ENCODE peak calls at places on chromosomes 1 and 21, in four cellular contexts. One of them, this sample, is unnamed.

GRCh38 chr1:119279441-119280415 is 88.9 kb upstream of the HAO2 start:
- DNase-seq in fibroblast of mammary gland: peak
- DNase-seq in lower lobe of right lung: no peak
- DNase-seq in HepG2: peak
- DNase-seq in this sample: peak

GRCh38 chr1:25246600-25247023 is 642 bp downstream of the RSRP1 start:
- DNase-seq in HepG2: no peak
- DNase-seq in lower lobe of right lung: no peak
- DNase-seq in fibroblast of mammary gland: no peak
- DNase-seq in this sample: no peak

GRCh38 chr1:67850611-67851075 is 17.4 kb upstream of the GNG12 start:
- DNase-seq in HepG2: no peak
- DNase-seq in lower lobe of right lung: peak
- DNase-seq in fibroblast of mammary gland: peak
- DNase-seq in this sample: peak

GRCh38 chr1:206578115-206578935 is 33.9 kb downstream of the EIF2D start:
- DNase-seq in fibroblast of mammary gland: peak
- DNase-seq in HepG2: no peak
- DNase-seq in lower lobe of right lung: no peak
- DNase-seq in this sample: no peak

GRCh38 chr1:54115520-54115919 is 37.3 kb downstream of the CDCP2 start:
- DNase-seq in HepG2: no peak
- DNase-seq in lower lobe of right lung: no peak
- DNase-seq in fibroblast of mammary gland: no peak
- DNase-seq in this sample: no peak

GRCh38 chr1:225928186-225929175 is 4.4 kb upstream of the PYCR2 start:
- DNase-seq in fibroblast of mammary gland: no peak
- DNase-seq in lower lobe of right lung: peak
- DNase-seq in HepG2: no peak
- DNase-seq in this sample: no peak

GRCh38 chr1:94734963-94735899 is 84.9 kb upstream of the SLC44A3 start:
- DNase-seq in HepG2: no peak
- DNase-seq in lower lobe of right lung: peak
- DNase-seq in fibroblast of mammary gland: peak
- DNase-seq in this sample: peak

GRCh38 chr1:185110145-185110544 is 46.6 kb downstream of the TRMT1L start:
- DNase-seq in fibroblast of mammary gland: no peak
- DNase-seq in HepG2: no peak
- DNase-seq in lower lobe of right lung: no peak
- DNase-seq in this sample: no peak

GRCh38 chr21:36511484-36512227 is 31.7 kb upstream of the CLDN14 start:
- DNase-seq in fibroblast of mammary gland: peak
- DNase-seq in lower lobe of right lung: no peak
- DNase-seq in HepG2: no peak
- DNase-seq in this sample: peak

GRCh38 chr1:96482615-96483014 is 239.0 kb upstream of the PTBP2 start:
- DNase-seq in fibroblast of mammary gland: no peak
- DNase-seq in lower lobe of right lung: no peak
- DNase-seq in HepG2: no peak
- DNase-seq in this sample: no peak

GRCh38 chr1:235527196-235527814 is 23.1 kb upstream of the B3GALNT2 start:
- DNase-seq in lower lobe of right lung: no peak
- DNase-seq in HepG2: no peak
- DNase-seq in fibroblast of mammary gland: no peak
- DNase-seq in this sample: no peak

GRCh38 chr1:235068155-235069121 is 60.2 kb downstream of the TOMM20 start:
- DNase-seq in fibroblast of mammary gland: peak
- DNase-seq in HepG2: peak
- DNase-seq in lower lobe of right lung: peak
- DNase-seq in this sample: peak

GRCh38 chr1:246139745-246140182 is 367.3 kb downstream of the SMYD3 start:
- DNase-seq in lower lobe of right lung: no peak
- DNase-seq in fibroblast of mammary gland: peak
- DNase-seq in HepG2: peak
- DNase-seq in this sample: peak

GRCh38 chr1:183163311-183163710 is 22.8 kb upstream of the LAMC2 start:
- DNase-seq in fibroblast of mammary gland: peak
- DNase-seq in HepG2: no peak
- DNase-seq in lower lobe of right lung: no peak
- DNase-seq in this sample: no peak

GRCh38 chr1:201562257-201562656 is 23.3 kb downstream of the NAV1 start:
- DNase-seq in fibroblast of mammary gland: peak
- DNase-seq in lower lobe of right lung: peak
- DNase-seq in HepG2: no peak
- DNase-seq in this sample: peak

GRCh38 chr21:38114717-38115333 is 142.0 kb upstream of the KCNJ15 start:
- DNase-seq in fibroblast of mammary gland: no peak
- DNase-seq in lower lobe of right lung: no peak
- DNase-seq in HepG2: no peak
- DNase-seq in this sample: no peak

GRCh38 chr1:248688527-248689298 is 13.9 kb downstream of the OR14I1 start:
- DNase-seq in lower lobe of right lung: no peak
- DNase-seq in fibroblast of mammary gland: no peak
- DNase-seq in HepG2: no peak
- DNase-seq in this sample: no peak

GRCh38 chr1:152397474-152397873 is 16.6 kb downstream of the CRNN start:
- DNase-seq in lower lobe of right lung: no peak
- DNase-seq in fibroblast of mammary gland: peak
- DNase-seq in HepG2: peak
- DNase-seq in this sample: no peak

GRCh38 chr1:224458296-224458695 is 23.7 kb upstream of the WDR26 start:
- DNase-seq in lower lobe of right lung: no peak
- DNase-seq in HepG2: no peak
- DNase-seq in fibroblast of mammary gland: no peak
- DNase-seq in this sample: no peak

GRCh38 chr1:147821883-147822282 is 61.5 kb upstream of the GJA5 start:
- DNase-seq in fibroblast of mammary gland: peak
- DNase-seq in HepG2: no peak
- DNase-seq in lower lobe of right lung: no peak
- DNase-seq in this sample: peak

GRCh38 chr1:88566615-88567387 is 117.3 kb upstream of the PKN2 start:
- DNase-seq in lower lobe of right lung: no peak
- DNase-seq in HepG2: no peak
- DNase-seq in fibroblast of mammary gland: no peak
- DNase-seq in this sample: no peak

GRCh38 chr21:28944296-28944695 is 48.4 kb downstream of the LTN1 start:
- DNase-seq in lower lobe of right lung: no peak
- DNase-seq in HepG2: peak
- DNase-seq in fibroblast of mammary gland: peak
- DNase-seq in this sample: peak

GRCh38 chr1:168991667-168992475 is 114.6 kb upstream of the ATP1B1 start:
- DNase-seq in lower lobe of right lung: no peak
- DNase-seq in fibroblast of mammary gland: no peak
- DNase-seq in HepG2: no peak
- DNase-seq in this sample: no peak

GRCh38 chr1:198529414-198529813 is 11.1 kb downstream of the ATP6V1G3 start:
- DNase-seq in lower lobe of right lung: no peak
- DNase-seq in fibroblast of mammary gland: peak
- DNase-seq in HepG2: no peak
- DNase-seq in this sample: peak

GRCh38 chr1:78225153-78225552 is 179.4 kb downstream of the GIPC2 start:
- DNase-seq in HepG2: no peak
- DNase-seq in lower lobe of right lung: no peak
- DNase-seq in fibroblast of mammary gland: peak
- DNase-seq in this sample: no peak

GRCh38 chr1:78833491-78833890 is 173.0 kb downstream of the ADGRL4 start:
- DNase-seq in lower lobe of right lung: no peak
- DNase-seq in HepG2: no peak
- DNase-seq in fibroblast of mammary gland: peak
- DNase-seq in this sample: peak

GRCh38 chr1:214882621-214883020 is 199.9 kb upstream of the KCNK2 start:
- DNase-seq in HepG2: no peak
- DNase-seq in lower lobe of right lung: no peak
- DNase-seq in fibroblast of mammary gland: no peak
- DNase-seq in this sample: no peak

GRCh38 chr21:39149882-39150281 is 33.4 kb downstream of the PSMG1 start:
- DNase-seq in fibroblast of mammary gland: no peak
- DNase-seq in HepG2: no peak
- DNase-seq in lower lobe of right lung: no peak
- DNase-seq in this sample: no peak

GRCh38 chr1:247373721-247374141 is 42.1 kb upstream of the ZNF496 start:
- DNase-seq in HepG2: peak
- DNase-seq in fibroblast of mammary gland: peak
- DNase-seq in lower lobe of right lung: peak
- DNase-seq in this sample: peak

GRCh38 chr1:88175631-88176226 is 508.3 kb upstream of the PKN2 start:
- DNase-seq in lower lobe of right lung: no peak
- DNase-seq in fibroblast of mammary gland: no peak
- DNase-seq in HepG2: peak
- DNase-seq in this sample: peak

GRCh38 chr21:27371065-27371464 is 404.2 kb upstream of the ADAMTS5 start:
- DNase-seq in lower lobe of right lung: no peak
- DNase-seq in HepG2: no peak
- DNase-seq in fibroblast of mammary gland: no peak
- DNase-seq in this sample: no peak

GRCh38 chr1:53899206-53899628 is 5.2 kb downstream of the DIO1 start:
- DNase-seq in HepG2: peak
- DNase-seq in fibroblast of mammary gland: peak
- DNase-seq in lower lobe of right lung: no peak
- DNase-seq in this sample: no peak

DNA sequence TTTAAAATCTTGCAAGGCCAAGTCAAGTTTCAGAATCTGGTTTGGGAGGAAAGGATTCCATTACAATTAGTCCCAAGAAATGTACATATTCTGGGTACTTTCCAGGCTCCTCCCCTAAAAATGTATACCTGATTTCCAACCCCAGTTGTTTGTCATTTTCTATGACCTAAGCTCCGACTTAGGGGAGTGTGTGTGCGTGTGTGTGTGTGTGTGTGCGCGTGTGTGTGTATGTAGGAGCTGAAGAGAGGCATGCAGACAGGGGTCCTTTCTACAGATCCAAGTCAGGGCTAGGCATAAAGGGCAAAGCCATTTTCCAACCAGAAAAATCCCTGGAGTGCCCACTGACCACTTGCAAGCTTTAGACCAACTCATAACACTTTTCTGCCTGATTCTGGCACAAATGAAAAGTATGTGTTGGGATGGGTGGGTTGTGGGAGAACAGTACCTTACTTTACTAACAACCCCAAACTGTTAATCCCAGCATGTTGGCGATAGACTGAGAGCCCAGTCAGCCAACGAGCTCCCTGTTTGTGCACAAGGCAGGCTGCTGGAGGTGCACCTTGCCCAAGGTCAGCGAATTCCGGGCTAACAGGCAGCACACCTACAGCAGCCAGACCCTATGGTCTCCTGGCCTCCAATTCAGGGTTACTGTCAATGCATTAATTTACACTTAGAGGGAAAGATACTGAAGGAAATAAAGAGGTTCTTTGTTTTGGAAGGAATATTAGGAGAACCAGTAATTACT is 1.7 kb downstream of the TRABD2B start:
- DNase-seq in fibroblast of mammary gland: no peak
- DNase-seq in lower lobe of right lung: no peak
- DNase-seq in HepG2: no peak
- DNase-seq in this sample: no peak
- H3K4me3 ChIP-seq in fibroblast of mammary gland: no peak
- H3K4me3 ChIP-seq in lower lobe of right lung: no peak
- H3K4me3 ChIP-seq in HepG2: no peak
- H3K4me3 ChIP-seq in this sample: no peak

GRCh38 chr1:9040659-9041030 is 14.4 kb upstream of the SLC2A7 start:
- DNase-seq in lower lobe of right lung: peak
- DNase-seq in HepG2: no peak
- DNase-seq in fibroblast of mammary gland: no peak
- DNase-seq in this sample: no peak
- TF ChIP-seq CTCF in lower lobe of right lung: no peak
- TF ChIP-seq CTCF in HepG2: no peak
- TF ChIP-seq CTCF in fibroblast of mammary gland: no peak
- TF ChIP-seq CTCF in this sample: no peak

GRCh38 chr1:230103341-230104173 is 36.5 kb downstream of the GALNT2 start:
- DNase-seq in HepG2: no peak
- DNase-seq in fibroblast of mammary gland: peak
- DNase-seq in lower lobe of right lung: no peak
- DNase-seq in this sample: peak

GRCh38 chr1:230105754-230106625 is 39.0 kb downstream of the GALNT2 start:
- DNase-seq in HepG2: peak
- DNase-seq in fibroblast of mammary gland: peak
- DNase-seq in lower lobe of right lung: no peak
- DNase-seq in this sample: peak

GRCh38 chr1:230107941-230108340 is 40.9 kb downstream of the GALNT2 start:
- DNase-seq in lower lobe of right lung: no peak
- DNase-seq in fibroblast of mammary gland: no peak
- DNase-seq in HepG2: no peak
- DNase-seq in this sample: no peak

GRCh38 chr1:230104395-230105244 is 37.6 kb downstream of the GALNT2 start:
- DNase-seq in HepG2: peak
- DNase-seq in lower lobe of right lung: peak
- DNase-seq in fibroblast of mammary gland: peak
- DNase-seq in this sample: peak

GRCh38 chr1:230105245-230105753 is 38.3 kb downstream of the GALNT2 start:
- DNase-seq in HepG2: peak
- DNase-seq in lower lobe of right lung: no peak
- DNase-seq in fibroblast of mammary gland: no peak
- DNase-seq in this sample: no peak
- H3K4me3 ChIP-seq in HepG2: peak
- H3K4me3 ChIP-seq in lower lobe of right lung: peak
- H3K4me3 ChIP-seq in fibroblast of mammary gland: peak
- H3K4me3 ChIP-seq in this sample: no peak

GRCh38 chr1:26863677-26864060 is 720 bp downstream of the SFN start:
- DNase-seq in HepG2: no peak
- DNase-seq in lower lobe of right lung: no peak
- DNase-seq in fibroblast of mammary gland: no peak
- DNase-seq in this sample: no peak

GRCh38 chr1:26861889-26862371 is 1.0 kb upstream of the SFN start:
- DNase-seq in fibroblast of mammary gland: peak
- DNase-seq in HepG2: no peak
- DNase-seq in lower lobe of right lung: no peak
- DNase-seq in this sample: no peak

GRCh38 chr1:26864610-26865480 is 1.9 kb downstream of the SFN start:
- DNase-seq in lower lobe of right lung: peak
- DNase-seq in fibroblast of mammary gland: peak
- DNase-seq in HepG2: peak
- DNase-seq in this sample: peak

GRCh38 chr1:26861286-26861701 is 1.7 kb upstream of the SFN start:
- DNase-seq in lower lobe of right lung: no peak
- DNase-seq in fibroblast of mammary gland: peak
- DNase-seq in HepG2: no peak
- DNase-seq in this sample: peak

GRCh38 chr1:26862781-26863676 is at the start of gene SFN:
- DNase-seq in lower lobe of right lung: peak
- DNase-seq in fibroblast of mammary gland: no peak
- DNase-seq in HepG2: peak
- DNase-seq in this sample: no peak
- TF ChIP-seq CTCF in lower lobe of right lung: peak
- TF ChIP-seq CTCF in fibroblast of mammary gland: peak
- TF ChIP-seq CTCF in HepG2: peak
- TF ChIP-seq CTCF in this sample: peak